ENCODE peak calls at places on chromosomes 12 and 14, in nine cellular contexts. One of them, this sample, is unnamed.
A peak's percentile ranks its signal among the peaks of the same experiment; 100 is the strongest.

GRCh38 chr14:104460920-104461651 is 118.5 kb upstream of the C14orf180 start:
- DNase-seq in CD8-positive, alpha-beta T cell: no peak
- DNase-seq in fibroblast of lung: no peak
- DNase-seq in Panc1: no peak
- DNase-seq in Peyer's patch: no peak
- DNase-seq in heart right ventricle: no peak
- DNase-seq in pancreas: peak; percentile 16
- DNase-seq in body of pancreas: no peak
- DNase-seq in adrenal gland: no peak
- DNase-seq in this sample: no peak

GRCh38 chr14:58964598-58964928 is 223.9 kb upstream of the DAAM1 start:
- DNase-seq in CD8-positive, alpha-beta T cell: no peak
- DNase-seq in fibroblast of lung: no peak
- DNase-seq in Panc1: no peak
- DNase-seq in Peyer's patch: no peak
- DNase-seq in heart right ventricle: no peak
- DNase-seq in pancreas: no peak
- DNase-seq in body of pancreas: no peak
- DNase-seq in adrenal gland: no peak
- DNase-seq in this sample: no peak

GRCh38 chr14:52079239-52079956 is 10.5 kb upstream of the NID2 start:
- DNase-seq in CD8-positive, alpha-beta T cell: no peak
- DNase-seq in fibroblast of lung: peak; percentile 68
- DNase-seq in Panc1: no peak
- DNase-seq in Peyer's patch: no peak
- DNase-seq in heart right ventricle: no peak
- DNase-seq in pancreas: no peak
- DNase-seq in body of pancreas: no peak
- DNase-seq in adrenal gland: no peak
- DNase-seq in this sample: no peak

GRCh38 chr12:14828896-14829295 is 14.4 kb downstream of the ART4 start:
- DNase-seq in CD8-positive, alpha-beta T cell: no peak
- DNase-seq in fibroblast of lung: no peak
- DNase-seq in Panc1: no peak
- DNase-seq in Peyer's patch: no peak
- DNase-seq in heart right ventricle: no peak
- DNase-seq in pancreas: no peak
- DNase-seq in body of pancreas: no peak
- DNase-seq in adrenal gland: peak; percentile 32
- DNase-seq in this sample: no peak

GRCh38 chr12:19799216-19799615 is 359.9 kb downstream of the AEBP2 start:
- DNase-seq in CD8-positive, alpha-beta T cell: no peak
- DNase-seq in fibroblast of lung: peak; percentile 95
- DNase-seq in Panc1: no peak
- DNase-seq in Peyer's patch: no peak
- DNase-seq in heart right ventricle: no peak
- DNase-seq in pancreas: no peak
- DNase-seq in body of pancreas: no peak
- DNase-seq in adrenal gland: no peak
- DNase-seq in this sample: no peak

GRCh38 chr14:104983231-104983721 is 2.3 kb upstream of the CLBA1 start:
- DNase-seq in CD8-positive, alpha-beta T cell: no peak
- DNase-seq in fibroblast of lung: no peak
- DNase-seq in Panc1: no peak
- DNase-seq in Peyer's patch: peak; percentile 44
- DNase-seq in heart right ventricle: no peak
- DNase-seq in pancreas: no peak
- DNase-seq in body of pancreas: no peak
- DNase-seq in adrenal gland: no peak
- DNase-seq in this sample: no peak

GRCh38 chr12:128267246-128267622 is 264 bp downstream of the TMEM132C start:
- DNase-seq in CD8-positive, alpha-beta T cell: no peak
- DNase-seq in fibroblast of lung: no peak
- DNase-seq in Panc1: no peak
- DNase-seq in Peyer's patch: no peak
- DNase-seq in heart right ventricle: no peak
- DNase-seq in pancreas: no peak
- DNase-seq in body of pancreas: no peak
- DNase-seq in adrenal gland: no peak
- DNase-seq in this sample: no peak

GRCh38 chr12:118190266-118190665 is 54.3 kb downstream of the PEBP1 start:
- DNase-seq in CD8-positive, alpha-beta T cell: no peak
- DNase-seq in fibroblast of lung: peak; percentile 51
- DNase-seq in Panc1: no peak
- DNase-seq in Peyer's patch: no peak
- DNase-seq in heart right ventricle: no peak
- DNase-seq in pancreas: no peak
- DNase-seq in body of pancreas: no peak
- DNase-seq in adrenal gland: no peak
- DNase-seq in this sample: no peak

GRCh38 chr14:101084436-101084826 is 180.9 kb upstream of the RTL1 start:
- DNase-seq in CD8-positive, alpha-beta T cell: no peak
- DNase-seq in fibroblast of lung: no peak
- DNase-seq in Panc1: no peak
- DNase-seq in Peyer's patch: no peak
- DNase-seq in heart right ventricle: no peak
- DNase-seq in pancreas: no peak
- DNase-seq in body of pancreas: no peak
- DNase-seq in adrenal gland: no peak
- DNase-seq in this sample: no peak

GRCh38 chr12:95494888-95495287 is 20.9 kb downstream of the METAP2 start:
- DNase-seq in CD8-positive, alpha-beta T cell: no peak
- DNase-seq in fibroblast of lung: no peak
- DNase-seq in Panc1: no peak
- DNase-seq in Peyer's patch: no peak
- DNase-seq in heart right ventricle: no peak
- DNase-seq in pancreas: no peak
- DNase-seq in body of pancreas: no peak
- DNase-seq in adrenal gland: no peak
- DNase-seq in this sample: no peak

GRCh38 chr12:67220065-67220464 is 49.1 kb upstream of the CAND1 start:
- DNase-seq in CD8-positive, alpha-beta T cell: no peak
- DNase-seq in fibroblast of lung: peak; percentile 3
- DNase-seq in Panc1: no peak
- DNase-seq in Peyer's patch: no peak
- DNase-seq in heart right ventricle: no peak
- DNase-seq in pancreas: peak; percentile 13
- DNase-seq in body of pancreas: peak; percentile 41
- DNase-seq in adrenal gland: peak; percentile 37
- DNase-seq in this sample: peak; percentile 10

DNA sequence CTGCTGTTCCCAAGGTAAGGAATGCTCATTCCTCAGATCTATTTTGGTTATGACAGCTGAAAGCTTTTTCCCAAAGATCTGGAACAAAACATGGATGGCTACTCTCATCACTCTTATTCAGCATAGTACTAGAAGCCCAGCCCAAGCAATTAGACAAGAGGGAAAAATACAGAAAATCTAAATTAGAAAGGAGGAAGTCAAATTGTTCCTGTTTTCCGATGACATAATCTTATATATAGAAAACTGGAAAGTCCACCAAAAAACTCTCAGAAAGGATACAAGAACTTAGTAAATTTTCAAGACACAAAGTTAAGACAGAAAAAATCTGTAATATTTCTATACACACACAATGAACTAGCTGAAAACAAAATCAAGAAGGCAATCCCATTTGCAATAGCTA is 28.4 kb upstream of the KLRB1 start:
- DNase-seq in CD8-positive, alpha-beta T cell: no peak
- DNase-seq in fibroblast of lung: no peak
- DNase-seq in Panc1: no peak
- DNase-seq in Peyer's patch: no peak
- DNase-seq in heart right ventricle: no peak
- DNase-seq in pancreas: no peak
- DNase-seq in body of pancreas: no peak
- DNase-seq in adrenal gland: no peak
- DNase-seq in this sample: no peak
- H3K4me3 ChIP-seq in CD8-positive, alpha-beta T cell: no peak overlapping the region
- H3K4me3 ChIP-seq in fibroblast of lung: no peak overlapping the region
- H3K4me3 ChIP-seq in Panc1: no peak overlapping the region
- H3K4me3 ChIP-seq in Peyer's patch: no peak overlapping the region
- H3K4me3 ChIP-seq in heart right ventricle: no peak overlapping the region
- H3K4me3 ChIP-seq in pancreas: no peak overlapping the region
- H3K4me3 ChIP-seq in body of pancreas: no peak overlapping the region
- H3K4me3 ChIP-seq in adrenal gland: no peak overlapping the region
- H3K4me3 ChIP-seq in this sample: no peak overlapping the region

DNA sequence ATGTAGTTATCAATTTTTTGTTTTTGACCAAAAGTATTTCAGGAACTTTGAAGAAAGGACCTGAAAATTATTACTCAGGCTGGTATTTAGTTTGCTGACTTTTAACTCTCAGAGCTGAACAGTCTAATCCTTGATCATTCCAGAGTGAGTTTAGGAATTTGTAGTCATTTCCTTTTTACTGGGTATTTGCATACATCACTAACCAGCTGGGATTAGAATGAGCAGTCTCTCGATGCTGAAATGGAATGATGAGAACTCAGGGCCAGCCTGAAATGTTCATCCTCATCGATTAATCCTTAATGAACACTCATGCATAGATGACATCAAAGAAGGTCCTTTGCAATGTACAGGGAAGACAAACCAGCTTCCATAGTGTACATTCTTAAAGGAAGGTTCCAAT is 14.8 kb downstream of the FBXL14 start:
- DNase-seq in CD8-positive, alpha-beta T cell: no peak
- DNase-seq in fibroblast of lung: peak; percentile 70
- DNase-seq in Panc1: no peak
- DNase-seq in Peyer's patch: no peak
- DNase-seq in heart right ventricle: no peak
- DNase-seq in pancreas: no peak
- DNase-seq in body of pancreas: no peak
- DNase-seq in adrenal gland: no peak
- DNase-seq in this sample: no peak
- H3K4me1 ChIP-seq in CD8-positive, alpha-beta T cell: peaks cover 6% of the 10 kb centered on the region
- H3K4me1 ChIP-seq in fibroblast of lung: peaks cover 31% of the 10 kb centered on the region
- H3K4me1 ChIP-seq in Panc1: peaks cover 49% of the 10 kb centered on the region
- H3K4me1 ChIP-seq in Peyer's patch: no peaks in the 10 kb centered on the region
- H3K4me1 ChIP-seq in heart right ventricle: peaks cover 45% of the 10 kb centered on the region
- H3K4me1 ChIP-seq in pancreas: peaks cover 23% of the 10 kb centered on the region
- H3K4me1 ChIP-seq in body of pancreas: peaks cover 32% of the 10 kb centered on the region
- H3K4me1 ChIP-seq in adrenal gland: peaks cover 27% of the 10 kb centered on the region
- H3K4me1 ChIP-seq in this sample: peaks cover 22% of the 10 kb centered on the region

GRCh38 chr12:65956056-65956738 is 131.9 kb downstream of the HMGA2 start:
- DNase-seq in CD8-positive, alpha-beta T cell: no peak
- DNase-seq in fibroblast of lung: no peak
- DNase-seq in Panc1: no peak
- DNase-seq in Peyer's patch: no peak
- DNase-seq in heart right ventricle: no peak
- DNase-seq in pancreas: no peak
- DNase-seq in body of pancreas: no peak
- DNase-seq in adrenal gland: no peak
- DNase-seq in this sample: no peak
- H3K4me3 ChIP-seq in CD8-positive, alpha-beta T cell: no peak overlapping the region
- H3K4me3 ChIP-seq in fibroblast of lung: no peak overlapping the region
- H3K4me3 ChIP-seq in Panc1: no peak overlapping the region
- H3K4me3 ChIP-seq in Peyer's patch: no peak overlapping the region
- H3K4me3 ChIP-seq in heart right ventricle: no peak overlapping the region
- H3K4me3 ChIP-seq in pancreas: no peak overlapping the region
- H3K4me3 ChIP-seq in body of pancreas: no peak overlapping the region
- H3K4me3 ChIP-seq in adrenal gland: no peak overlapping the region
- H3K4me3 ChIP-seq in this sample: no peak overlapping the region

GRCh38 chr12:32541754-32542374 is 137.2 kb upstream of the DNM1L start:
- DNase-seq in CD8-positive, alpha-beta T cell: no peak
- DNase-seq in fibroblast of lung: no peak
- DNase-seq in Panc1: no peak
- DNase-seq in Peyer's patch: no peak
- DNase-seq in heart right ventricle: no peak
- DNase-seq in pancreas: no peak
- DNase-seq in body of pancreas: no peak
- DNase-seq in adrenal gland: no peak
- DNase-seq in this sample: no peak

GRCh38 chr12:32545413-32545970 is 133.6 kb upstream of the DNM1L start:
- DNase-seq in CD8-positive, alpha-beta T cell: no peak
- DNase-seq in fibroblast of lung: no peak
- DNase-seq in Panc1: no peak
- DNase-seq in Peyer's patch: no peak
- DNase-seq in heart right ventricle: no peak
- DNase-seq in pancreas: no peak
- DNase-seq in body of pancreas: no peak
- DNase-seq in adrenal gland: no peak
- DNase-seq in this sample: no peak

GRCh38 chr12:32546272-32546671 is 132.8 kb upstream of the DNM1L start:
- DNase-seq in CD8-positive, alpha-beta T cell: no peak
- DNase-seq in fibroblast of lung: no peak
- DNase-seq in Panc1: no peak
- DNase-seq in Peyer's patch: no peak
- DNase-seq in heart right ventricle: no peak
- DNase-seq in pancreas: no peak
- DNase-seq in body of pancreas: no peak
- DNase-seq in adrenal gland: no peak
- DNase-seq in this sample: no peak

GRCh38 chr12:32542550-32543229 is 136.4 kb upstream of the DNM1L start:
- DNase-seq in CD8-positive, alpha-beta T cell: no peak
- DNase-seq in fibroblast of lung: no peak
- DNase-seq in Panc1: no peak
- DNase-seq in Peyer's patch: no peak
- DNase-seq in heart right ventricle: no peak
- DNase-seq in pancreas: no peak
- DNase-seq in body of pancreas: no peak
- DNase-seq in adrenal gland: no peak
- DNase-seq in this sample: no peak

DNA sequence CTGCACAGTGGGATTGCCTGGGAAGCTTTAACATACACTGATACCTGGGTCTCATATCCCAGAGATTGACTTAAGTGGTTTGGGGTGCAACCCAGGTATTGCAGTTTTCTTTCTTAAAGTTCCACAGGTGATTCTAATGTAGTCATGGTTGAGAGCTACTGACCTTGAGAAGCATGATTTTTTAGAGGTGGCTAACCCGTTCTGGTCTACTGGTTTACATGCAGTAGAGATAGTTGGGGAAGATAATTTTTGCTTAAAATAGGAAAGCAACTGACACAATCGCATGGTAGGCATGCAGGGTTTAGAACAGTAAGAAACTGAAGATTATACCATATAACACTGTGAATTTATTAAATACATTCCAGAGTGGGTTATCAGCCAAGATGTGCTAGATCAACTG is 134.2 kb upstream of the DNM1L start:
- DNase-seq in CD8-positive, alpha-beta T cell: no peak
- DNase-seq in fibroblast of lung: no peak
- DNase-seq in Panc1: no peak
- DNase-seq in Peyer's patch: no peak
- DNase-seq in heart right ventricle: no peak
- DNase-seq in pancreas: no peak
- DNase-seq in body of pancreas: no peak
- DNase-seq in adrenal gland: no peak
- DNase-seq in this sample: no peak
- H3K4me1 ChIP-seq in CD8-positive, alpha-beta T cell: no peaks in the 10 kb centered on the region
- H3K4me1 ChIP-seq in fibroblast of lung: peaks cover 10% of the 10 kb centered on the region
- H3K4me1 ChIP-seq in Panc1: no peaks in the 10 kb centered on the region
- H3K4me1 ChIP-seq in Peyer's patch: no peaks in the 10 kb centered on the region
- H3K4me1 ChIP-seq in heart right ventricle: peaks cover 87% of the 10 kb centered on the region
- H3K4me1 ChIP-seq in pancreas: peaks cover 58% of the 10 kb centered on the region
- H3K4me1 ChIP-seq in body of pancreas: peaks cover 73% of the 10 kb centered on the region
- H3K4me1 ChIP-seq in adrenal gland: peaks cover 55% of the 10 kb centered on the region
- H3K4me1 ChIP-seq in this sample: peaks cover 19% of the 10 kb centered on the region